ENCODE peak calls at places on chromosome 3, in four cellular contexts. L, V, A and N are unnamed samples.

GRCh38 chr3:17515445-17516227 is 226.8 kb downstream of the TBC1D5 start:
- DNase-seq in A (no peak), L (peak; percentile 62), V (no peak), N (no peak)

GRCh38 chr3:195803309-195803908 is 8.3 kb downstream of the MUC4 start:
- DNase-seq in V (no peak), A (no peak), L (no peak), N (no peak)

GRCh38 chr3:79006077-79006476 is 761.7 kb downstream of the ROBO1 start:
- DNase-seq in A (no peak), V (no peak), L (no peak), N (no peak)

GRCh38 chr3:185103359-185104127 is 49.3 kb downstream of the C3orf70 start:
- DNase-seq in V (no peak), A (no peak), L (no peak), N (no peak)

GRCh38 chr3:123546133-123546755 is 38.6 kb downstream of the HACD2 start:
- DNase-seq in V (no peak), A (no peak), L (peak; percentile 94), N (no peak)

GRCh38 chr3:127949446-127949845 is 34.4 kb downstream of the KBTBD12 start:
- DNase-seq in V (no peak), L (no peak), A (no peak), N (no peak)

GRCh38 chr3:194296832-194297666 is 54.1 kb downstream of the CPN2 start:
- DNase-seq in V (peak; percentile 22), L (no peak), A (no peak), N (no peak)

GRCh38 chr3:178646205-178646604 is 110.0 kb downstream of the KCNMB2 start:
- DNase-seq in V (no peak), L (no peak), A (no peak), N (no peak)

GRCh38 chr3:183385698-183386590 is 42.5 kb downstream of the MCF2L2 start:
- DNase-seq in V (peak; percentile 45), L (peak; percentile 71), A (no peak), N (no peak)

GRCh38 chr3:30078736-30079135 is 527.7 kb upstream of the TGFBR2 start:
- DNase-seq in A (no peak), L (no peak), V (no peak), N (no peak)

GRCh38 chr3:189806171-189806951 is 175.2 kb downstream of the TP63 start:
- DNase-seq in A (no peak), L (peak; percentile 6), V (no peak), N (no peak)

GRCh38 chr3:148815736-148816135 is 11.9 kb upstream of the CPB1 start:
- DNase-seq in L (no peak), A (no peak), V (no peak), N (no peak)

GRCh38 chr3:51970606-51971300 is 3.1 kb downstream of the ABHD14B start:
- DNase-seq in L (no peak), V (no peak), A (no peak), N (no peak)

GRCh38 chr3:197216914-197217313 is 81.5 kb downstream of the DLG1 start:
- DNase-seq in V (no peak), A (no peak), L (peak; percentile 54), N (no peak)

GRCh38 chr3:13081603-13082360 is 8.6 kb upstream of the IQSEC1 start:
- DNase-seq in V (no peak), L (no peak), A (no peak), N (no peak)

GRCh38 chr3:112688819-112689218 is 47.9 kb upstream of the CCDC80 start:
- DNase-seq in A (no peak), L (no peak), V (peak; percentile 8), N (no peak)

GRCh38 chr3:94308767-94309166 is 245.9 kb downstream of the NSUN3 start:
- DNase-seq in A (no peak), V (no peak), L (no peak), N (no peak)

GRCh38 chr3:183151086-183151485 is 11.4 kb downstream of the LAMP3 start:
- DNase-seq in L (no peak), V (no peak), A (no peak), N (no peak)

GRCh38 chr3:32903953-32904352 is 47.5 kb upstream of the CCR4 start:
- DNase-seq in L (no peak), A (no peak), V (no peak), N (no peak)

GRCh38 chr3:51718547-51719412 is 11.9 kb downstream of the GRM2 start:
- DNase-seq in A (no peak), V (peak; percentile 68), L (peak; percentile 20), N (no peak)

GRCh38 chr3:123656691-123657090 is 71.8 kb upstream of the HACD2 start:
- DNase-seq in L (no peak), V (no peak), A (no peak), N (no peak)

GRCh38 chr3:137163241-137163916 is 205.6 kb downstream of the IL20RB start:
- DNase-seq in L (no peak), A (no peak), V (no peak), N (no peak)

GRCh38 chr3:83048556-83048955 is 1287.1 kb upstream of the GBE1 start:
- DNase-seq in A (no peak), V (no peak), L (no peak), N (no peak)

GRCh38 chr3:23819599-23820360 is 14.0 kb downstream of the UBE2E1 start:
- DNase-seq in V (no peak), A (no peak), L (no peak), N (no peak)

GRCh38 chr3:45646051-45646585 is 43.1 kb upstream of the SACM1L start:
- DNase-seq in A (no peak), V (no peak), L (no peak), N (no peak)

GRCh38 chr3:160403028-160403545 is 3.6 kb downstream of the SMC4 start:
- DNase-seq in V (no peak), A (no peak), L (peak; percentile 23), N (no peak)

GRCh38 chr3:188734395-188734794 is 437.4 kb upstream of the TPRG1 start:
- DNase-seq in A (no peak), L (no peak), V (no peak), N (no peak)

GRCh38 chr3:137692803-137693431 is 71.2 kb upstream of the SOX14 start:
- DNase-seq in V (peak; percentile 13), L (no peak), A (peak; percentile 54), N (no peak)

GRCh38 chr3:82100378-82100777 is 338.9 kb upstream of the GBE1 start:
- DNase-seq in A (no peak), L (peak; percentile 2), V (no peak), N (no peak)

GRCh38 chr3:13011369-13012227 is 61.6 kb downstream of the IQSEC1 start:
- DNase-seq in V (no peak), L (no peak), A (no peak), N (peak; percentile 62)

GRCh38 chr3:113897373-113897777 is 50.4 kb upstream of the ZDHHC23 start:
- DNase-seq in L (no peak), V (peak; percentile 3), A (no peak), N (no peak)

GRCh38 chr3:38657369-38657768 is 7.9 kb upstream of the SCN5A start:
- DNase-seq in V (no peak), L (no peak), A (no peak), N (no peak)

GRCh38 chr3:164030194-164030593 is 1048.1 kb downstream of the SI start:
- DNase-seq in V (no peak), A (no peak), L (no peak), N (no peak)
- TF ChIP-seq CTCF in V (no peak), A (no peak), L (no peak), N (no peak)

GRCh38 chr3:129313415-129313982 is 34.8 kb downstream of the HMCES start:
- DNase-seq in L (peak; percentile 9), V (no peak), A (no peak), N (no peak)

GRCh38 chr3:129310612-129311011 is 31.9 kb downstream of the HMCES start:
- DNase-seq in L (no peak), A (no peak), V (no peak), N (no peak)

GRCh38 chr3:129311054-129311902 is 32.6 kb downstream of the HMCES start:
- DNase-seq in L (no peak), A (no peak), V (no peak), N (no peak)

GRCh38 chr3:129312671-129313414 is 34.2 kb downstream of the HMCES start:
- DNase-seq in L (peak; percentile 16), A (no peak), V (no peak), N (no peak)

DNA sequence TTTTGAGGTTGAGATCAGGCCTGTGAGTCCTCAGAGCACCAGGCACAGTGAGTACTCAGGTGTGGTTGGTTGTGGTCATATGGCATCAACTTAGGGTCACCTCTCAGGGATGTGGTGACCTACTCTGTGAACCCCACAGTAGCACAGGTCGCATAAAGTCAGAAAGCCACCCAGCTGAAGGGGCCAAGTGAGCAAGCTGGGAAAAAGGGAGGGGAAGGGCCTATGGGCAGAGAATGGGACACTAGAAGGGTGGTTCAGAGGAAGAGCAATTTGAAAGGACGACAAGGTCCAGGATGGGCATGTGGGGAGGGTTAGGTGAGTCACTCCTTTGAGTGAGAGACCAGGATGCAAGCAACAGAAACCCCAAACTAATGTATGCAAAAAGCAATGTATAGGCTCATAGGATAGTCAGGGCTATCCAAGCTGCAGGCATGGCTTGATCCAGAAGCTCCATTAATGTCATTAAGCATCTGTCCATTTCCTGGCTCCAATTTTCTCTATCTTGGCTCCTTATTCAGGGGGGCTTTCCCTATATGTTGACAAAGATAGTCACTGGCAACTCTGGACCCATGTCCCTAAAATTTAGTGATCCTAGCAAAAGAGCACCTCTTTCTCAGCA is 33.5 kb downstream of the HMCES start:
- DNase-seq in V (no peak), A (no peak), L (peak; percentile 55), N (no peak)
- H3K27ac ChIP-seq in V (no peak overlapping the region), A (peak overlapping the region; percentile 97), L (no peak overlapping the region), N (peak overlapping the region; percentile 88)

DNA sequence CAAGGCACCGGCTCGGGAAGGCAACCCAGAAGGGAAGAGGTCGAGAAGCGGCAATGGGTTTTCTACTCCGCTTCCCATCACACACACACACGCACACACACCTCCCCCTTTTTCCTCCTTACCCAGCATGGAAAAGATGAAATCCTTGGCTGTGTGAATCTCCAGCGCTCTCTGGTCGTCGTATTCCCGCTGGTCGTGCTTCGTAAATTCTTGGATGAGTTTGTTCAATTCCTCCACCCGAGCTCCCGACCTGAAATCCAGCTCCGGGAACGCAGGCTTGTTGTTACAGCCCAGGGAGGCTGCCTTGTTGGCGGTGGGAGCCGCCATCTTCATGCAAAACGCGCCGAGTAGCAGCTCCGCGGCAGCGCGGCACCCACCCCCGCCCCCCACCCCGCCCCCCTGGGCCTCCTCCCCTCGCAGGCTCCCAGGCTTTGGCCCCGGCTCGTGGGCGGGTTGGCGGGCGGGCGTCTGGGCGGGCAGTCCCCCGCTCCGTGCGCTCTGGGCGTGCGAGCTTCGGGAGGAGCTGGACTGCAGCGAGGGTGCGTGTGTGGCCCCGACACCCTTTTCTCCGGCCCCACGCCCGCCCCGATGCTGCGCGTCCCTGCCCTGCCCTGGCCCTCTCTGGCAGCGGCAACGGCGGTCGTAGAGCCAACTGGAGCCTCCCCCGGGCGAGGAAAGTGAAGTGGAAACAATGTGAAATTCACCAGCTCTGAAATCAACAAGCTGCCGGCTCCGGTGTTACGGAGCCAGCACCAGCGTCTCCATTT is at the start of gene MB21D2:
- DNase-seq in V (peak; percentile 69), A (peak; percentile 58), L (peak; percentile 80), N (no peak)
- TF ChIP-seq POLR2A in V (peak; percentile 82), A (no peak), L (peak; percentile 90), N (no peak)

DNA sequence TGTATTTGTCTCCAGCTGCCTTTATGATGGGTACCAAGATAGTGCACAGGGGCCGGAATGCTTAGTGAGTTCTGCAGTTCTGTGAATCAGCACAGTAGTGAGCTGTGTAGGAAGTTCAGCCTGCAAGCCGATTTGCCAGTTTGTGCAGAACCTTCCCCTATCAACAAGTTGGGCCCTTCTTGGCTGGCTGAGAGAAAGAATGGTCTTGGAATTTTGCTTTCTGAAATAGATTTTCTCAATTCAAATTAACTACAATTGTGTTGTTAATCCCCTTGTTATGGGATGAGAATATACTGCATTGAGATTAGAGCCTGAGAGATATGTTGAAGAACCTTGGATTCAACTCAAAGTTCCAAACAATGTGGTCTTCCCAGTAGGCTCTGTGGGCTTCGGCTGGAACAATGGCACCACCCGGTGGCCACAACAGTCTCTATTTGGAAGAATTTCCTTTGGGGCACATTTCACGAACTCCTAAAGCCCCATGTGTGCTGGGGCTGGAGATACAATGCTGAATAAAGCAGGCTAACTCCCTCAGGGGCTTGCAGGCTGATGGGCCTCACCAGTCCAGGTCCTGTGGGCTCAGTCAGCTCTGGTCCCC is 59.1 kb downstream of the TRIM42 start:
- DNase-seq in L (no peak), V (no peak), A (no peak), N (no peak)
- TF ChIP-seq CTCF in L (peak; percentile 35), V (peak; percentile 35), A (no peak), N (peak; percentile 28)